ENCODE peak calls at places on chromosome 14, in ten cellular contexts. One of them, this sample, is unnamed.

GRCh38 chr14:93234798-93235197 is 27.7 kb downstream of the UBR7 start:
- DNase-seq in AG09309: peak
- DNase-seq in AG20443: peak
- DNase-seq in activated CD4-positive, alpha-beta T cell treated with anti-CD3 and anti-CD28 coated beads, Interleukin-2, amount 50 U/mL, for 48 hours: no peak
- DNase-seq in midbrain: no peak
- DNase-seq in cardiac septum: no peak
- DNase-seq in AG08395: peak
- DNase-seq in WTC11: no peak
- DNase-seq in T-helper 1 cell: no peak
- DNase-seq in nephron progenitor cell: no peak
- DNase-seq in this sample: no peak

GRCh38 chr14:88614218-88614907 is 51.5 kb downstream of the ZC3H14 start:
- DNase-seq in midbrain: no peak
- DNase-seq in AG08395: peak
- DNase-seq in AG20443: peak
- DNase-seq in activated CD4-positive, alpha-beta T cell treated with anti-CD3 and anti-CD28 coated beads, Interleukin-2, amount 50 U/mL, for 48 hours: no peak
- DNase-seq in T-helper 1 cell: no peak
- DNase-seq in nephron progenitor cell: no peak
- DNase-seq in AG09309: peak
- DNase-seq in WTC11: no peak
- DNase-seq in cardiac septum: no peak
- DNase-seq in this sample: no peak

GRCh38 chr14:64089920-64090319 is 204.3 kb downstream of the ESR2 start:
- DNase-seq in cardiac septum: no peak
- DNase-seq in activated CD4-positive, alpha-beta T cell treated with anti-CD3 and anti-CD28 coated beads, Interleukin-2, amount 50 U/mL, for 48 hours: no peak
- DNase-seq in midbrain: no peak
- DNase-seq in AG09309: no peak
- DNase-seq in nephron progenitor cell: no peak
- DNase-seq in WTC11: peak
- DNase-seq in T-helper 1 cell: no peak
- DNase-seq in AG20443: no peak
- DNase-seq in AG08395: no peak
- DNase-seq in this sample: peak

GRCh38 chr14:103442288-103442687 is 57.1 kb downstream of the MARK3 start:
- DNase-seq in midbrain: no peak
- DNase-seq in activated CD4-positive, alpha-beta T cell treated with anti-CD3 and anti-CD28 coated beads, Interleukin-2, amount 50 U/mL, for 48 hours: no peak
- DNase-seq in AG20443: no peak
- DNase-seq in cardiac septum: no peak
- DNase-seq in AG09309: no peak
- DNase-seq in nephron progenitor cell: no peak
- DNase-seq in T-helper 1 cell: no peak
- DNase-seq in AG08395: no peak
- DNase-seq in WTC11: no peak
- DNase-seq in this sample: no peak

GRCh38 chr14:44803239-44803905 is 158.4 kb downstream of the KLHL28 start:
- DNase-seq in cardiac septum: no peak
- DNase-seq in activated CD4-positive, alpha-beta T cell treated with anti-CD3 and anti-CD28 coated beads, Interleukin-2, amount 50 U/mL, for 48 hours: no peak
- DNase-seq in AG08395: peak
- DNase-seq in AG09309: peak
- DNase-seq in nephron progenitor cell: no peak
- DNase-seq in midbrain: peak
- DNase-seq in T-helper 1 cell: no peak
- DNase-seq in WTC11: no peak
- DNase-seq in AG20443: peak
- DNase-seq in this sample: no peak

GRCh38 chr14:36666416-36667206 is 5.0 kb downstream of the PAX9 start:
- DNase-seq in activated CD4-positive, alpha-beta T cell treated with anti-CD3 and anti-CD28 coated beads, Interleukin-2, amount 50 U/mL, for 48 hours: no peak
- DNase-seq in AG08395: no peak
- DNase-seq in T-helper 1 cell: no peak
- DNase-seq in AG09309: no peak
- DNase-seq in midbrain: no peak
- DNase-seq in nephron progenitor cell: peak
- DNase-seq in AG20443: no peak
- DNase-seq in WTC11: peak
- DNase-seq in cardiac septum: no peak
- DNase-seq in this sample: no peak

GRCh38 chr14:55585854-55586253 is 5.8 kb downstream of the KTN1 start:
- DNase-seq in T-helper 1 cell: no peak
- DNase-seq in AG09309: no peak
- DNase-seq in cardiac septum: no peak
- DNase-seq in midbrain: no peak
- DNase-seq in AG08395: peak
- DNase-seq in AG20443: no peak
- DNase-seq in nephron progenitor cell: no peak
- DNase-seq in WTC11: no peak
- DNase-seq in activated CD4-positive, alpha-beta T cell treated with anti-CD3 and anti-CD28 coated beads, Interleukin-2, amount 50 U/mL, for 48 hours: no peak
- DNase-seq in this sample: no peak

GRCh38 chr14:100533647-100534485 is 53.4 kb downstream of the BEGAIN start:
- DNase-seq in AG20443: peak
- DNase-seq in midbrain: no peak
- DNase-seq in nephron progenitor cell: peak
- DNase-seq in AG08395: no peak
- DNase-seq in WTC11: peak
- DNase-seq in activated CD4-positive, alpha-beta T cell treated with anti-CD3 and anti-CD28 coated beads, Interleukin-2, amount 50 U/mL, for 48 hours: peak
- DNase-seq in AG09309: no peak
- DNase-seq in T-helper 1 cell: no peak
- DNase-seq in cardiac septum: peak
- DNase-seq in this sample: no peak

GRCh38 chr14:31411218-31411727 is 9.1 kb downstream of the HEATR5A start:
- DNase-seq in activated CD4-positive, alpha-beta T cell treated with anti-CD3 and anti-CD28 coated beads, Interleukin-2, amount 50 U/mL, for 48 hours: no peak
- DNase-seq in AG20443: no peak
- DNase-seq in AG09309: no peak
- DNase-seq in cardiac septum: no peak
- DNase-seq in midbrain: no peak
- DNase-seq in nephron progenitor cell: no peak
- DNase-seq in AG08395: no peak
- DNase-seq in WTC11: no peak
- DNase-seq in T-helper 1 cell: no peak
- DNase-seq in this sample: no peak

GRCh38 chr14:54337314-54337713 is 59.5 kb upstream of the CDKN3 start:
- DNase-seq in AG08395: no peak
- DNase-seq in midbrain: no peak
- DNase-seq in T-helper 1 cell: no peak
- DNase-seq in AG20443: no peak
- DNase-seq in cardiac septum: no peak
- DNase-seq in nephron progenitor cell: no peak
- DNase-seq in activated CD4-positive, alpha-beta T cell treated with anti-CD3 and anti-CD28 coated beads, Interleukin-2, amount 50 U/mL, for 48 hours: no peak
- DNase-seq in WTC11: no peak
- DNase-seq in AG09309: no peak
- DNase-seq in this sample: no peak

GRCh38 chr14:80624581-80624980 is 317.0 kb downstream of the CEP128 start:
- DNase-seq in AG20443: no peak
- DNase-seq in activated CD4-positive, alpha-beta T cell treated with anti-CD3 and anti-CD28 coated beads, Interleukin-2, amount 50 U/mL, for 48 hours: no peak
- DNase-seq in WTC11: no peak
- DNase-seq in cardiac septum: no peak
- DNase-seq in T-helper 1 cell: no peak
- DNase-seq in midbrain: no peak
- DNase-seq in nephron progenitor cell: no peak
- DNase-seq in AG08395: no peak
- DNase-seq in AG09309: no peak
- DNase-seq in this sample: no peak

GRCh38 chr14:87690076-87690661 is 302.8 kb downstream of the GALC start:
- DNase-seq in T-helper 1 cell: no peak
- DNase-seq in AG08395: no peak
- DNase-seq in AG09309: no peak
- DNase-seq in nephron progenitor cell: no peak
- DNase-seq in midbrain: no peak
- DNase-seq in activated CD4-positive, alpha-beta T cell treated with anti-CD3 and anti-CD28 coated beads, Interleukin-2, amount 50 U/mL, for 48 hours: no peak
- DNase-seq in cardiac septum: no peak
- DNase-seq in AG20443: no peak
- DNase-seq in WTC11: no peak
- DNase-seq in this sample: no peak

GRCh38 chr14:68274722-68275121 is 455.1 kb downstream of the RAD51B start:
- DNase-seq in AG08395: no peak
- DNase-seq in AG09309: no peak
- DNase-seq in activated CD4-positive, alpha-beta T cell treated with anti-CD3 and anti-CD28 coated beads, Interleukin-2, amount 50 U/mL, for 48 hours: no peak
- DNase-seq in AG20443: no peak
- DNase-seq in WTC11: no peak
- DNase-seq in nephron progenitor cell: no peak
- DNase-seq in midbrain: no peak
- DNase-seq in cardiac septum: no peak
- DNase-seq in T-helper 1 cell: no peak
- DNase-seq in this sample: no peak

GRCh38 chr14:54771411-54772027 is 131.1 kb downstream of the GCH1 start:
- DNase-seq in nephron progenitor cell: no peak
- DNase-seq in cardiac septum: no peak
- DNase-seq in AG08395: no peak
- DNase-seq in AG09309: no peak
- DNase-seq in activated CD4-positive, alpha-beta T cell treated with anti-CD3 and anti-CD28 coated beads, Interleukin-2, amount 50 U/mL, for 48 hours: no peak
- DNase-seq in WTC11: no peak
- DNase-seq in midbrain: no peak
- DNase-seq in T-helper 1 cell: no peak
- DNase-seq in AG20443: no peak
- DNase-seq in this sample: no peak

GRCh38 chr14:105325716-105326567 is 11.4 kb downstream of the PACS2 start:
- DNase-seq in nephron progenitor cell: no peak
- DNase-seq in AG20443: no peak
- DNase-seq in cardiac septum: no peak
- DNase-seq in AG08395: no peak
- DNase-seq in midbrain: no peak
- DNase-seq in activated CD4-positive, alpha-beta T cell treated with anti-CD3 and anti-CD28 coated beads, Interleukin-2, amount 50 U/mL, for 48 hours: no peak
- DNase-seq in AG09309: no peak
- DNase-seq in T-helper 1 cell: no peak
- DNase-seq in WTC11: no peak
- DNase-seq in this sample: no peak

GRCh38 chr14:65373671-65374039 is 38.9 kb upstream of the FUT8 start:
- DNase-seq in midbrain: peak
- DNase-seq in AG20443: peak
- DNase-seq in cardiac septum: no peak
- DNase-seq in T-helper 1 cell: no peak
- DNase-seq in AG09309: no peak
- DNase-seq in AG08395: peak
- DNase-seq in activated CD4-positive, alpha-beta T cell treated with anti-CD3 and anti-CD28 coated beads, Interleukin-2, amount 50 U/mL, for 48 hours: no peak
- DNase-seq in WTC11: no peak
- DNase-seq in nephron progenitor cell: no peak
- DNase-seq in this sample: no peak

GRCh38 chr14:84493779-84494178 is 1036.2 kb upstream of the FLRT2 start:
- DNase-seq in activated CD4-positive, alpha-beta T cell treated with anti-CD3 and anti-CD28 coated beads, Interleukin-2, amount 50 U/mL, for 48 hours: no peak
- DNase-seq in nephron progenitor cell: no peak
- DNase-seq in WTC11: peak
- DNase-seq in AG08395: no peak
- DNase-seq in T-helper 1 cell: no peak
- DNase-seq in cardiac septum: no peak
- DNase-seq in AG09309: no peak
- DNase-seq in AG20443: no peak
- DNase-seq in midbrain: no peak
- DNase-seq in this sample: peak

GRCh38 chr14:37864861-37865718 is 269.7 kb downstream of the TTC6 start:
- DNase-seq in AG08395: peak
- DNase-seq in activated CD4-positive, alpha-beta T cell treated with anti-CD3 and anti-CD28 coated beads, Interleukin-2, amount 50 U/mL, for 48 hours: no peak
- DNase-seq in midbrain: no peak
- DNase-seq in AG20443: peak
- DNase-seq in T-helper 1 cell: no peak
- DNase-seq in nephron progenitor cell: no peak
- DNase-seq in WTC11: no peak
- DNase-seq in cardiac septum: no peak
- DNase-seq in AG09309: peak
- DNase-seq in this sample: no peak

GRCh38 chr14:75495882-75496281 is 26.4 kb upstream of the BATF start:
- DNase-seq in AG08395: no peak
- DNase-seq in activated CD4-positive, alpha-beta T cell treated with anti-CD3 and anti-CD28 coated beads, Interleukin-2, amount 50 U/mL, for 48 hours: no peak
- DNase-seq in cardiac septum: no peak
- DNase-seq in AG20443: no peak
- DNase-seq in WTC11: no peak
- DNase-seq in T-helper 1 cell: no peak
- DNase-seq in nephron progenitor cell: no peak
- DNase-seq in AG09309: no peak
- DNase-seq in midbrain: no peak
- DNase-seq in this sample: no peak

GRCh38 chr14:103250181-103250580 is 83.9 kb upstream of the EIF5 start:
- DNase-seq in WTC11: no peak
- DNase-seq in midbrain: no peak
- DNase-seq in T-helper 1 cell: no peak
- DNase-seq in activated CD4-positive, alpha-beta T cell treated with anti-CD3 and anti-CD28 coated beads, Interleukin-2, amount 50 U/mL, for 48 hours: no peak
- DNase-seq in AG09309: no peak
- DNase-seq in cardiac septum: no peak
- DNase-seq in AG08395: no peak
- DNase-seq in AG20443: no peak
- DNase-seq in nephron progenitor cell: no peak
- DNase-seq in this sample: no peak

GRCh38 chr14:71616013-71616412 is 316.2 kb upstream of the RGS6 start:
- DNase-seq in midbrain: no peak
- DNase-seq in nephron progenitor cell: no peak
- DNase-seq in T-helper 1 cell: no peak
- DNase-seq in AG08395: no peak
- DNase-seq in activated CD4-positive, alpha-beta T cell treated with anti-CD3 and anti-CD28 coated beads, Interleukin-2, amount 50 U/mL, for 48 hours: no peak
- DNase-seq in cardiac septum: no peak
- DNase-seq in AG20443: no peak
- DNase-seq in WTC11: no peak
- DNase-seq in AG09309: no peak
- DNase-seq in this sample: no peak

GRCh38 chr14:69464829-69465228 is 19.7 kb upstream of the PLEKHD1 start:
- DNase-seq in activated CD4-positive, alpha-beta T cell treated with anti-CD3 and anti-CD28 coated beads, Interleukin-2, amount 50 U/mL, for 48 hours: no peak
- DNase-seq in AG20443: peak
- DNase-seq in cardiac septum: no peak
- DNase-seq in AG09309: peak
- DNase-seq in AG08395: peak
- DNase-seq in nephron progenitor cell: no peak
- DNase-seq in WTC11: no peak
- DNase-seq in midbrain: no peak
- DNase-seq in T-helper 1 cell: no peak
- DNase-seq in this sample: no peak